ENCODE peak calls at places on chromosomes 11 and 22, in seven cellular contexts. H is mesendoderm, Z is neuronal stem cell, B is trophoblast cell, X is IMR-90, V is H9, J is H1. S is an unnamed sample.

GRCh38 chr11:69700278-69701140 is 3.3 kb downstream of the FGF19 start:
- DNase-seq in H (peak; percentile 91), Z (no peak), B (no peak), X (peak; percentile 75), V (peak; percentile 92), J (peak; percentile 76), S (peak; percentile 78)

GRCh38 chr22:39917091-39917703 is 16.3 kb downstream of the GRAP2 start:
- DNase-seq in H (no peak), Z (no peak), B (no peak), X (no peak), V (no peak), J (no peak), S (no peak)

GRCh38 chr22:30086496-30086895 is 6.2 kb downstream of the HORMAD2 start:
- DNase-seq in H (no peak), Z (no peak), B (no peak), X (no peak), V (no peak), J (no peak), S (no peak)

GRCh38 chr11:113465786-113466185 is 9.4 kb downstream of the DRD2 start:
- DNase-seq in H (no peak), Z (no peak), B (no peak), X (no peak), V (no peak), J (no peak), S (no peak)

GRCh38 chr11:85182437-85183109 is 444.6 kb downstream of the DLG2 start:
- DNase-seq in H (peak; percentile 93), Z (peak; percentile 23), B (peak; percentile 27), X (peak; percentile 35), V (peak; percentile 45), J (no peak), S (peak; percentile 35)

GRCh38 chr22:32623943-32624342 is 149.3 kb downstream of the FBXO7 start:
- DNase-seq in H (no peak), Z (no peak), B (no peak), X (peak; percentile 98), V (no peak), J (no peak), S (peak; percentile 70)

GRCh38 chr22:27972732-27973698 is 54.0 kb upstream of the PITPNB start:
- DNase-seq in H (no peak), Z (no peak), B (no peak), X (peak; percentile 50), V (no peak), J (no peak), S (no peak)

GRCh38 chr11:36306888-36307287 is 10.8 kb downstream of the PRR5L start:
- DNase-seq in H (peak; percentile 61), Z (no peak), B (peak; percentile 70), X (no peak), V (no peak), J (no peak), S (peak; percentile 69)

GRCh38 chr11:45933131-45933821 is 10.8 kb downstream of the LARGE2 start:
- DNase-seq in H (no peak), Z (no peak), B (no peak), X (peak; percentile 71), V (peak; percentile 31), J (no peak), S (peak; percentile 39)

GRCh38 chr22:35649636-35650250 is 1.5 kb downstream of the APOL6 start:
- DNase-seq in H (no peak), Z (no peak), B (no peak), X (no peak), V (peak; percentile 15), J (no peak), S (no peak)

GRCh38 chr22:39658367-39658766 is 87.8 kb downstream of the CACNA1I start:
- DNase-seq in H (no peak), Z (no peak), B (no peak), X (no peak), V (no peak), J (no peak), S (no peak)

GRCh38 chr22:41899992-41900651 is 14.8 kb downstream of the SHISA8 start:
- DNase-seq in H (no peak), Z (no peak), B (no peak), X (no peak), V (no peak), J (no peak), S (no peak)

GRCh38 chr22:22720201-22720723 is 75.8 kb downstream of the GGTLC2 start:
- DNase-seq in H (peak; percentile 87), Z (peak; percentile 21), B (peak; percentile 69), X (peak; percentile 34), V (peak; percentile 73), J (peak; percentile 76), S (peak; percentile 22)

GRCh38 chr11:120660024-120660565 is 148.5 kb downstream of the GRIK4 start:
- DNase-seq in H (peak; percentile 79), Z (no peak), B (peak; percentile 63), X (peak; percentile 36), V (peak; percentile 83), J (peak; percentile 87), S (peak; percentile 30)

GRCh38 chr11:76763573-76764348 is 19.4 kb upstream of the TSKU start:
- DNase-seq in H (no peak), Z (no peak), B (no peak), X (peak; percentile 95), V (no peak), J (no peak), S (peak; percentile 87)

GRCh38 chr11:69595805-69596665 is 44.9 kb upstream of the CCND1 start:
- DNase-seq in H (no peak), Z (no peak), B (no peak), X (no peak), V (no peak), J (no peak), S (no peak)

GRCh38 chr22:22870577-22871398 is 16.8 kb upstream of the IGLL5 start:
- DNase-seq in H (peak; percentile 40), Z (no peak), B (no peak), X (no peak), V (peak; percentile 49), J (no peak), S (no peak)

GRCh38 chr22:27580311-27580897 is 221.2 kb downstream of the MN1 start:
- DNase-seq in H (no peak), Z (no peak), B (no peak), X (no peak), V (no peak), J (no peak), S (no peak)

GRCh38 chr11:35785287-35786167 is 123.0 kb downstream of the TRIM44 start:
- DNase-seq in H (peak; percentile 23), Z (no peak), B (peak; percentile 25), X (no peak), V (no peak), J (no peak), S (no peak)

GRCh38 chr11:67639438-67639859 is at the start of gene TBX10:
- DNase-seq in H (no peak), Z (no peak), B (no peak), X (no peak), V (peak; percentile 28), J (peak; percentile 45), S (no peak)

GRCh38 chr11:57775474-57775873 is 13.9 kb downstream of the CTNND1 start:
- DNase-seq in H (no peak), Z (no peak), B (no peak), X (no peak), V (no peak), J (no peak), S (peak; percentile 29)

GRCh38 chr11:57771365-57771764 is 9.8 kb downstream of the CTNND1 start:
- DNase-seq in H (no peak), Z (no peak), B (no peak), X (no peak), V (no peak), J (no peak), S (no peak)

GRCh38 chr11:57770793-57771192 is 9.2 kb downstream of the CTNND1 start:
- DNase-seq in H (no peak), Z (no peak), B (no peak), X (no peak), V (no peak), J (no peak), S (no peak)

GRCh38 chr11:57772562-57772961 is 11.0 kb downstream of the CTNND1 start:
- DNase-seq in H (no peak), Z (no peak), B (peak; percentile 55), X (peak; percentile 48), V (no peak), J (no peak), S (peak; percentile 55)

DNA sequence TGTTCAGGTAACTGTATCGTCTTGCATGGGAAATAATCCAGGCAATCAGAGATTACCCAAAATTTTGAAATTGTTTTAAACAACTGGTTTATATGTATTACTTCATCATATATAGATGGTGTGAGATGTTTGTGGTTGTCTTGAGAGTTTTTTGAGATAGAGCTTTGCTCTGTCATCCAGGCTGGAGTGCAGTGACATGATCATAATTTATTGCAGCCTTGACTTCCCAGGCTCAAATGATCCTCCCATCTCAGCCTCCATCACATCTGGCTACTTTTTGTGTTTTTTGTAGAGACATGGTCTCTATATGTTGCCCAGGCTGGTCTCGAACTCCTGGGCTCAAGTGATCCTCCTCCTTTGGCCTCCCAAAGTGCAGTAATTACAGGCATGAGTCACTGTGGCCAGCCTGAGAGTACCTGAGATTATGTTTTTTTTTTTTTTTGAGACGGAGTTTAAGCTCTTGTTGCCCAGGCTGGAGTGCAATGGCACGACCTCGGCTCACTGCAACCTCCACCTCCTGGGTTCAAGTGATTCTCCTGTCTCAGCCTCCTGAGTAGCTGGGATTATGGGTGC is 11.5 kb downstream of the CTNND1 start:
- DNase-seq in H (no peak), Z (no peak), B (no peak), X (no peak), V (no peak), J (no peak), S (peak; percentile 15)
- H3K27ac ChIP-seq in H (no peak overlapping the region), Z (no peak overlapping the region), B (peak overlapping the region; percentile 14), X (no peak overlapping the region), V (no peak overlapping the region), J (no peak overlapping the region), S (peak overlapping the region; percentile 20)

GRCh38 chr11:64360403-64360980 is 1.5 kb downstream of the RPS6KA4 start:
- DNase-seq in H (no peak), Z (no peak), B (no peak), X (no peak), V (no peak), J (no peak), S (no peak)
- H2BK5ac ChIP-seq in H (no peak overlapping the region), Z (no peak overlapping the region), B (no peak overlapping the region), X (no peak overlapping the region), V (no peak overlapping the region), J (no peak overlapping the region), S (no peak overlapping the region)

DNA sequence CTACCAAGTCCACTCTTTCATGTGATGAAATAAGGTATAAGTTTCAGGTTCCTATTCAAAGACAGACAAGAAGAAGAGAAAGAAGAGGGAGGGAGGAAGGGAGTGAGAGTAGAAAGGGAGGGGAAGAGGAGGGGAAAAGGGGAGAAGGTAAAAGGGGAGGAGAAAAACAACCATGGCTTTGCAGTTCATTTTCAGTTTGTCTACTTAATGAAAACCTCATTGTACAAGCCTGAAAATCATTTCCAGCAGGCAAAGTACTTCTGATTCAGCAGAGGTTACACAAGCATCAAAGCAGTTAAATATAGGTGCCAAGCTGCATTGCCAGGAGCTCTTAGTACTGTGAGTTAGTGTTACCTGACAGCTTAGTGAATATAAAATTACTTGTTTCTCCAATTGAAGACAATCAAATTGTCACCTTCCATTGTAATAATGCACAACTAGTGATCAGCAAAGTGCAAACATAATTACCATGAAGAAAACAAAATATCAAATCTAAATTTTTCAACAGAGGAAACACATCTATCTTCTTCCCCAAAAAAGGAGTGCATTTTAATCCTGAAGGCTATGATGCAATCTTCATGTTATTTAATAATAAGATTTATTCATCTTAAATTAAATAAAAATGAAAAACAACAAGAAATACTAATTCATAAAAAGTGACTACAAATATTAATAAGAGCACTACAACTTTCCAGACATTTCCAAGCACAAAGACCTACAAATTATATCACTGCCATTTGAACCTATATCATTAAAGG is 8.2 kb downstream of the SOX6 start:
- DNase-seq in H (no peak), Z (no peak), B (no peak), X (peak; percentile 42), V (no peak), J (no peak), S (no peak)
- H3K4me2 ChIP-seq in H (no peak overlapping the region), Z (no peak overlapping the region), B (no peak overlapping the region), X (peak overlapping the region; percentile 50), V (no peak overlapping the region), J (no peak overlapping the region), S (no peak overlapping the region)

GRCh38 chr22:18927020-18927419 is 9.1 kb downstream of the PRODH start:
- DNase-seq in H (no peak), Z (no peak), B (no peak), X (no peak), V (no peak), J (no peak), S (no peak)
- H3K27ac ChIP-seq in H (no peak overlapping the region), Z (no peak overlapping the region), B (no peak overlapping the region), X (no peak overlapping the region), V (no peak overlapping the region), J (no peak overlapping the region), S (no peak overlapping the region)